ENCODE peak calls at places on chromosomes 1 and 21, in four cellular contexts. One of them, this sample, is unnamed.

GRCh38 chr21:20779321-20779720 is 218.9 kb upstream of the NCAM2 start:
- DNase-seq in Peyer's patch: no peak
- DNase-seq in ovary: no peak
- DNase-seq in caudate nucleus: no peak
- DNase-seq in this sample: no peak

GRCh38 chr1:151611288-151611790 is 511 bp upstream of the SNX27 start:
- DNase-seq in Peyer's patch: peak; percentile 58
- DNase-seq in ovary: no peak
- DNase-seq in caudate nucleus: no peak
- DNase-seq in this sample: no peak

GRCh38 chr1:46310321-46310720 is 6.8 kb downstream of the UQCRH start:
- DNase-seq in ovary: no peak
- DNase-seq in Peyer's patch: no peak
- DNase-seq in caudate nucleus: no peak
- DNase-seq in this sample: no peak

GRCh38 chr1:212485218-212485609 is 52.5 kb downstream of the NENF start:
- DNase-seq in Peyer's patch: no peak
- DNase-seq in caudate nucleus: no peak
- DNase-seq in ovary: no peak
- DNase-seq in this sample: no peak

GRCh38 chr21:37877171-37877570 is 39.1 kb downstream of the KCNJ6 start:
- DNase-seq in Peyer's patch: no peak
- DNase-seq in caudate nucleus: no peak
- DNase-seq in ovary: no peak
- DNase-seq in this sample: no peak

GRCh38 chr1:3313579-3313955 is 140.9 kb upstream of the ARHGEF16 start:
- DNase-seq in Peyer's patch: peak; percentile 71
- DNase-seq in ovary: peak; percentile 91
- DNase-seq in caudate nucleus: peak; percentile 92
- DNase-seq in this sample: peak; percentile 70

GRCh38 chr1:116916002-116916401 is 6.3 kb downstream of the PTGFRN start:
- DNase-seq in Peyer's patch: no peak
- DNase-seq in ovary: no peak
- DNase-seq in caudate nucleus: no peak
- DNase-seq in this sample: no peak

GRCh38 chr1:230540416-230540815 is 101.9 kb upstream of the COG2 start:
- DNase-seq in caudate nucleus: no peak
- DNase-seq in ovary: no peak
- DNase-seq in Peyer's patch: no peak
- DNase-seq in this sample: no peak

GRCh38 chr1:3536395-3536794 is 74.9 kb downstream of the MEGF6 start:
- DNase-seq in caudate nucleus: no peak
- DNase-seq in ovary: no peak
- DNase-seq in Peyer's patch: no peak
- DNase-seq in this sample: no peak

GRCh38 chr1:100597069-100597741 is 59.3 kb downstream of the GPR88 start:
- DNase-seq in ovary: no peak
- DNase-seq in Peyer's patch: no peak
- DNase-seq in caudate nucleus: no peak
- DNase-seq in this sample: no peak

GRCh38 chr21:36385233-36385908 is at the start of gene CHAF1B:
- DNase-seq in caudate nucleus: peak; percentile 62
- DNase-seq in ovary: peak; percentile 91
- DNase-seq in Peyer's patch: peak; percentile 89
- DNase-seq in this sample: peak; percentile 74

GRCh38 chr1:59079434-59080135 is 217.3 kb upstream of the FGGY start:
- DNase-seq in Peyer's patch: no peak
- DNase-seq in ovary: no peak
- DNase-seq in caudate nucleus: peak; percentile 70
- DNase-seq in this sample: no peak
- H3K27ac ChIP-seq in Peyer's patch: no peak overlapping the region
- H3K27ac ChIP-seq in ovary: no peak overlapping the region
- H3K27ac ChIP-seq in caudate nucleus: no peak overlapping the region
- H3K27ac ChIP-seq in this sample: no peak overlapping the region

DNA sequence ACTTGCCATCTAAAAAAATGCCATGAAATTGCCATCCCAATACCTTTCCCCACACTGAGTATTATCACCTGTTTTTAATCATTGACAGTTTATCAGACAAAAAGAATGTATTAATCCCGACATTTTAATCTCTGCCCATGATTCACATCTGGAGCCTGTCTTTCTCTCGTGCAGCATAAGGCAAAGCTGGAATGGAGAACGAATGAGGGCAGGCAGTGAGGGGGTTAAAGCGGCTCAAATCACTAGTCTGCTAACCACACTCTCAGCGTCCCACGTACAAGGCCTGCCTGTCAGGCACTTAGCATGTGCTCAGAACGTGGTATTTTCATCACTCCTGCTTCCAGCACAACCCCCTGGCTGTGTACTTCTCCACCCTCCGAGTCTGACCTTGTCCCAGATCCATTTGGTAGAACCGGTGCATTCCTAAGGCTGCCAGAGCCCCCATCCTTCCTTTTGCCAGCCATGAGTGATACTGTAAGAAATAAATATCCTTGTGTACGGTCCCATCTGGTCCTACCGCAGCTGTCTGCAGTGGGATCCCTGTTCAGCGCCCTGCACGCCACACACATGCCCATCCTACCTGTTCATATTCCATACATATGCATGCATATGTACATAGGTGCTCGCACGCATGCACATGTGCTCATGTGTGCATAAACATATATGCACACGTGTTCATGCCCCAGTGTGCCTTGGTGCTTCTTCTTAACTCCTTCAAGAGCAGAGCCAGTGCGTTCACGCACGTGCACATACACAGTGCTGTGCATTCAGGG is 34.6 kb upstream of the FHAD1 start:
- DNase-seq in Peyer's patch: no peak
- DNase-seq in ovary: no peak
- DNase-seq in caudate nucleus: no peak
- DNase-seq in this sample: no peak
- H3K27ac ChIP-seq in Peyer's patch: peak overlapping the region; percentile 63
- H3K27ac ChIP-seq in ovary: peak overlapping the region; percentile 86
- H3K27ac ChIP-seq in caudate nucleus: peak overlapping the region; percentile 10
- H3K27ac ChIP-seq in this sample: no peak overlapping the region

DNA sequence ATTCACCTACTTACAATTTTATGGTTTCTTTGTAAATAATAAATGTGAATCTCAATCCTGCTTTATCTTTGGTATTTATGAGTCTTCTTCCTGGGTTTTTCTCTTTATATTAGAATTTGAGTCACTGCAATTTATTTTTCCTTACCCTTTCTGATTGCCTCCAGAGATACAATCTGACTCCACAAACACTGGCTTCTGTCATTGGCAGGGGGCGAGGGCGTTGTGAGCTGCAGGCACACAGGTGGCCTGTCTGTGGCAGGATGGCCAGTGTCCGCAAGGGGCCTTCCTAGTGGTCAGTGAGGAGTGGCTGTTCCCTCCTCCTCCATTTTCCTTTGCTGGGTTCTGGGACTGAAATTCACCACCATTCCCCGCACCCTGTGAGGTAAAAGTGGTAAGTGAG is 2.0 kb upstream of the MTARC1 start:
- DNase-seq in ovary: no peak
- DNase-seq in caudate nucleus: no peak
- DNase-seq in Peyer's patch: no peak
- DNase-seq in this sample: no peak
- H3K27ac ChIP-seq in ovary: no peak overlapping the region
- H3K27ac ChIP-seq in caudate nucleus: no peak overlapping the region
- H3K27ac ChIP-seq in Peyer's patch: no peak overlapping the region
- H3K27ac ChIP-seq in this sample: no peak overlapping the region

GRCh38 chr1:217718873-217719272 is 87.7 kb downstream of the SPATA17 start:
- DNase-seq in ovary: no peak
- DNase-seq in Peyer's patch: no peak
- DNase-seq in caudate nucleus: no peak
- DNase-seq in this sample: no peak

GRCh38 chr1:217721692-217722091 is 90.5 kb downstream of the SPATA17 start:
- DNase-seq in caudate nucleus: no peak
- DNase-seq in Peyer's patch: no peak
- DNase-seq in ovary: no peak
- DNase-seq in this sample: no peak

GRCh38 chr1:217713223-217713622 is 82.1 kb downstream of the SPATA17 start:
- DNase-seq in Peyer's patch: no peak
- DNase-seq in ovary: no peak
- DNase-seq in caudate nucleus: no peak
- DNase-seq in this sample: no peak

GRCh38 chr1:217717959-217718358 is 86.8 kb downstream of the SPATA17 start:
- DNase-seq in caudate nucleus: no peak
- DNase-seq in ovary: no peak
- DNase-seq in Peyer's patch: no peak
- DNase-seq in this sample: no peak
- H3K27ac ChIP-seq in caudate nucleus: no peak overlapping the region
- H3K27ac ChIP-seq in ovary: no peak overlapping the region
- H3K27ac ChIP-seq in Peyer's patch: no peak overlapping the region
- H3K27ac ChIP-seq in this sample: no peak overlapping the region

This sample was measured in dorsolateral prefrontal cortex.